ENCODE peak calls at places on chromosomes 13 and 19, in eight cellular contexts. M, H, D, C, U, V, A and P are unnamed samples.

GRCh38 chr19:38155453-38155852 is 68.6 kb downstream of the DPF1 start:
- DNase-seq in A (no peak), V (no peak), C (no peak), D (peak), M (no peak), U (no peak), H (no peak), P (no peak)

GRCh38 chr13:51045450-51045849 is 65.6 kb downstream of the C13orf42 start:
- DNase-seq in V (no peak), A (no peak), C (no peak), M (no peak), U (no peak), H (peak), D (no peak), P (no peak)

GRCh38 chr19:16295071-16295470 is 29.6 kb upstream of the KLF2 start:
- DNase-seq in A (no peak), H (no peak), M (no peak), V (no peak), C (no peak), D (no peak), U (no peak), P (no peak)

GRCh38 chr13:31627097-31627496 is 112.2 kb upstream of the RXFP2 start:
- DNase-seq in D (no peak), H (no peak), A (no peak), U (no peak), V (no peak), C (no peak), M (no peak), P (no peak)

GRCh38 chr19:2561221-2561620 is 85.3 kb downstream of the GADD45B start:
- DNase-seq in C (no peak), V (no peak), H (no peak), D (no peak), M (no peak), A (no peak), U (no peak), P (no peak)

GRCh38 chr19:58385313-58386165 is 1.5 kb upstream of the RPS5 start:
- DNase-seq in H (no peak), M (no peak), A (no peak), D (no peak), C (no peak), V (no peak), U (no peak), P (no peak)

GRCh38 chr13:46687810-46688209 is 109.2 kb downstream of the ESD start:
- DNase-seq in A (no peak), U (peak), D (no peak), C (peak), M (no peak), H (no peak), V (no peak), P (no peak)

GRCh38 chr19:30649934-30650614 is 277.9 kb downstream of the ZNF536 start:
- DNase-seq in D (peak), H (peak), U (peak), A (peak), M (peak), C (peak), V (peak), P (peak)

GRCh38 chr19:5534787-5535586 is 32.8 kb downstream of the TINCR start:
- DNase-seq in M (peak), A (no peak), V (no peak), C (peak), D (peak), U (no peak), H (peak), P (no peak)

GRCh38 chr19:45947926-45948325 is 25.7 kb downstream of the NOVA2 start:
- DNase-seq in C (no peak), M (no peak), A (no peak), D (no peak), H (no peak), U (no peak), V (no peak), P (no peak)

GRCh38 chr19:6063576-6063961 is 46.7 kb downstream of the RFX2 start:
- DNase-seq in A (no peak), M (no peak), U (no peak), C (no peak), H (no peak), V (no peak), D (no peak), P (no peak)

GRCh38 chr19:54662730-54663129 is at the start of gene LILRB4:
- DNase-seq in A (no peak), U (no peak), C (no peak), D (no peak), M (no peak), H (no peak), V (no peak), P (no peak)

GRCh38 chr13:46473806-46474205 is 79.2 kb upstream of the LRCH1 start:
- DNase-seq in C (no peak), D (no peak), U (no peak), V (no peak), H (no peak), M (no peak), A (no peak), P (no peak)

GRCh38 chr19:52138614-52139290 is 986 bp downstream of the ZNF616 start:
- DNase-seq in C (no peak), U (peak), A (no peak), D (peak), M (peak), V (no peak), H (peak), P (no peak)

GRCh38 chr13:44128522-44128921 is 245.1 kb upstream of the SERP2 start:
- DNase-seq in M (no peak), D (no peak), H (no peak), C (no peak), V (no peak), U (no peak), A (no peak), P (no peak)

GRCh38 chr19:6357995-6358394 is 3.3 kb upstream of the CLPP start:
- DNase-seq in U (no peak), H (no peak), A (no peak), C (no peak), M (no peak), D (no peak), V (no peak), P (no peak)

GRCh38 chr13:101955764-101956163 is 446.1 kb downstream of the FGF14 start:
- DNase-seq in M (no peak), A (no peak), V (no peak), D (no peak), H (no peak), C (no peak), U (no peak), P (no peak)

GRCh38 chr19:2149980-2150793 is 1.2 kb downstream of the AP3D1 start:
- DNase-seq in V (no peak), D (no peak), C (no peak), A (peak), M (peak), H (no peak), U (no peak), P (no peak)

GRCh38 chr19:10593820-10594637 is 6.9 kb upstream of the AP1M2 start:
- DNase-seq in M (no peak), C (no peak), U (no peak), D (no peak), V (peak), H (no peak), A (no peak), P (no peak)

GRCh38 chr13:83168575-83168974 is 713.7 kb downstream of the SLITRK1 start:
- DNase-seq in V (no peak), M (no peak), A (no peak), H (no peak), U (no peak), D (no peak), C (no peak), P (no peak)

GRCh38 chr19:55314396-55314795 is 10.7 kb downstream of the TMEM150B start:
- DNase-seq in C (no peak), U (no peak), V (no peak), D (no peak), H (no peak), A (no peak), M (peak), P (no peak)

GRCh38 chr13:99144306-99144705 is 56.3 kb upstream of the UBAC2 start:
- DNase-seq in D (no peak), U (no peak), A (no peak), M (no peak), H (no peak), V (no peak), C (no peak), P (no peak)

GRCh38 chr13:20847298-20847697 is 55.2 kb downstream of the XPO4 start:
- DNase-seq in V (no peak), D (no peak), H (no peak), U (no peak), A (no peak), M (no peak), C (no peak), P (peak)

GRCh38 chr13:98978280-98978679 is 416 bp upstream of the DOCK9 start:
- DNase-seq in M (no peak), V (no peak), H (no peak), C (peak), U (no peak), D (no peak), A (peak), P (no peak)

GRCh38 chr13:49240017-49240416 is 7.7 kb upstream of the CDADC1 start:
- DNase-seq in D (no peak), M (no peak), V (no peak), U (peak), A (peak), H (no peak), C (peak), P (no peak)

GRCh38 chr19:55206664-55207500 is 2.4 kb downstream of the PTPRH start:
- DNase-seq in H (peak), D (peak), U (peak), M (peak), A (peak), V (no peak), C (peak), P (no peak)

GRCh38 chr13:97757807-97758206 is 195.7 kb upstream of the IPO5 start:
- DNase-seq in D (no peak), C (no peak), M (no peak), A (no peak), U (no peak), V (no peak), H (no peak), P (peak)

GRCh38 chr13:49021953-49022352 is 46.2 kb downstream of the FNDC3A start:
- DNase-seq in H (no peak), D (no peak), C (no peak), U (no peak), V (no peak), A (no peak), M (no peak), P (no peak)

GRCh38 chr13:73618275-73618865 is 515.8 kb downstream of the KLF12 start:
- DNase-seq in H (no peak), V (no peak), M (no peak), A (no peak), U (peak), C (no peak), D (no peak), P (no peak)

GRCh38 chr13:87094646-87095045 is 576.5 kb upstream of the SLITRK5 start:
- DNase-seq in M (no peak), V (no peak), A (no peak), C (no peak), H (no peak), U (no peak), D (no peak), P (peak)

GRCh38 chr13:109941951-109942350 is 155.6 kb upstream of the IRS2 start:
- DNase-seq in V (no peak), U (no peak), A (no peak), H (no peak), C (no peak), D (no peak), M (no peak), P (no peak)

GRCh38 chr13:110297011-110297410 is 9.9 kb downstream of the COL4A1 start:
- DNase-seq in D (no peak), V (no peak), U (no peak), M (no peak), H (no peak), A (no peak), C (no peak), P (no peak)

GRCh38 chr19:37594982-37595382 is 306 bp downstream of the ZNF540 start:
- DNase-seq in H (no peak), M (no peak), C (no peak), D (peak), U (no peak), V (peak), A (no peak), P (no peak)

GRCh38 chr19:16497042-16497441 is 848 bp downstream of the C19orf44 start:
- DNase-seq in V (no peak), U (no peak), D (no peak), A (no peak), H (no peak), M (no peak), C (no peak), P (no peak)

GRCh38 chr13:41389580-41389979 is 67.8 kb upstream of the RGCC start:
- DNase-seq in V (no peak), U (no peak), M (no peak), A (no peak), D (no peak), C (no peak), H (no peak), P (no peak)

GRCh38 chr13:42876270-42876714 is 94.9 kb downstream of the FAM216B start:
- DNase-seq in M (no peak), D (no peak), U (no peak), A (no peak), C (no peak), H (no peak), V (peak), P (no peak)

GRCh38 chr13:30443957-30444404 is 21.7 kb downstream of the UBE2L5 start:
- DNase-seq in A (no peak), M (no peak), V (no peak), D (no peak), U (no peak), C (no peak), H (no peak), P (no peak)
- TF ChIP-seq POLR2AphosphoS5 in A (no peak), M (no peak), V (no peak), D (no peak), U (no peak), C (no peak), H (no peak), P (no peak)

GRCh38 chr13:26495749-26496148 is 61.7 kb upstream of the WASF3 start:
- DNase-seq in M (no peak), U (no peak), H (no peak), D (no peak), A (no peak), C (no peak), V (no peak), P (no peak)
- H3K9ac ChIP-seq in M (no peak), U (no peak), H (no peak), D (no peak), A (no peak), C (no peak), V (no peak), P (no peak)

GRCh38 chr19:4009990-4010807 is 2.7 kb downstream of the PIAS4 start:
- DNase-seq in V (no peak), A (no peak), D (no peak), H (no peak), M (peak), C (no peak), U (no peak), P (no peak)
- TF ChIP-seq POLR2AphosphoS5 in V (no peak), A (no peak), D (no peak), H (no peak), M (no peak), C (no peak), U (no peak), P (no peak)

DNA sequence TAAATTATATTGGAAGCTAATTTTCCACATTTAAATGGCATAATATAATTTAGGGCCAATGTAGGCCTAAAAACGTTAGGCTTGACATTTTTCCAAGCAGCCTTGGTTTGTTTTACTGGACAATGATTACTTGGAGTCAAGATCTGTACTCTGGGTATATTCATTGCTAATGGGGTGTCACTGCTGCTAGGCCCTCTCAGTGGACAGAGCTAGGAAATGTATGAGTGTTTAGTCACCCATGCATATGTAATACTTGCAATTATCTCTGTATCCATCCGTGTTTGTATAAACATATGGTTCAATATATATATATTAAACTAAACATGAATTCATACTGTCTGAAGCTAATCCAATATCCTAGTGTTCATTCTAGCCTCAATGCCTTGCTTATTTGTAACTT is 598.1 kb downstream of the DCT start:
- DNase-seq in C (no peak), V (no peak), U (no peak), A (no peak), H (no peak), M (no peak), D (no peak), P (no peak)
- H3K9ac ChIP-seq in C (no peak), V (no peak), U (no peak), A (no peak), H (no peak), M (no peak), D (no peak), P (no peak)

GRCh38 chr13:24693862-24694471 is 13.8 kb downstream of the ATP12A start:
- DNase-seq in M (peak), H (peak), U (peak), V (no peak), C (peak), D (peak), A (peak), P (peak)
- TF ChIP-seq POLR2AphosphoS5 in M (no peak), H (no peak), U (no peak), V (no peak), C (no peak), D (no peak), A (no peak), P (no peak)

DNA sequence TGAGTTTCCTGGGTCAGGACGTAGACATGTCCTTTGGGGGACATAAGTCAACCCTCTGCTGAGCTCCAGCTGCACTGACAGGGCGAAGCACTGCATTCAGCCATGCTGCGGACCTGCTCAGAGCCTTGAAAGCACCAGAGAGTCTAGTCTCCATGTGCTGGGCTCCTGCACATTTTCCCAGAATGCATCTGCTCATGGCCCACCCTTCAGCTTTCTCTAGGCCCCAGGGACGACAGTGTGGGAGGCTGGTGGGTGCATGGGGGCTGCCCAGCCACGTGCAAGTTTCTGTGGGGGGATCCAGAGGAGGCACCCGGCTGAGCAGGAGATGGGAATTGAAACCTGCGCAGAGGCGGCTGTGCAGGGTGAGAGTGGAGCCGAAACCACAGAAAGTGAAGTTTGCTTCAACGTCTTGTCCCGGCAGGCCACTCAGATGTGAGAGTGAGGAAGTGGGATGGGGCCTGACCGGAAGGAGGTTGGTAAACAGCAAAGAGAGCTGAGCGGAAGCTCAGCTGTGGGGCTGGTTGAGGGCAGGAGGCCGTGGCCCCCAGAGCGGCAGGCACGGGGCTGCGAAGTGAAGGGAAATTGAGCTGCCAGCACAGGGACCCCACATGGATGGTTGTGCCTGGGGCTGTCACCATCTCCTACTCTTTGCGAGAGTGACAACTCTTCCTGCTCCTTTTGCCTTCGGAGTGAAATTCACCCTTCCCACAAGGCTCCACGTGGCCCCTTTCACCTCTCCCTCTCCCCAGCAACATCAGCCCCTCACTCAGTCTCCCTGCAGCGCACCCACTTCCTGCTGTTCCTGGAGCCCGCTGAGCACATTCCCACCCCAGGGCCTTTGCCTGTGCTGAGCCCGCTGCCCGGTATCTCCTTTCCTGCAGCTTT is 11.8 kb downstream of the PGLS start:
- DNase-seq in U (no peak), D (no peak), A (no peak), H (no peak), V (peak), M (no peak), C (no peak), P (no peak)
- H3K9ac ChIP-seq in U (no peak), D (peak), A (no peak), H (no peak), V (peak), M (no peak), C (no peak), P (no peak)

GRCh38 chr13:57862879-57863278 is 231.3 kb downstream of the PCDH17 start:
- DNase-seq in V (no peak), U (no peak), C (no peak), M (no peak), H (no peak), D (no peak), A (no peak), P (no peak)

DNA sequence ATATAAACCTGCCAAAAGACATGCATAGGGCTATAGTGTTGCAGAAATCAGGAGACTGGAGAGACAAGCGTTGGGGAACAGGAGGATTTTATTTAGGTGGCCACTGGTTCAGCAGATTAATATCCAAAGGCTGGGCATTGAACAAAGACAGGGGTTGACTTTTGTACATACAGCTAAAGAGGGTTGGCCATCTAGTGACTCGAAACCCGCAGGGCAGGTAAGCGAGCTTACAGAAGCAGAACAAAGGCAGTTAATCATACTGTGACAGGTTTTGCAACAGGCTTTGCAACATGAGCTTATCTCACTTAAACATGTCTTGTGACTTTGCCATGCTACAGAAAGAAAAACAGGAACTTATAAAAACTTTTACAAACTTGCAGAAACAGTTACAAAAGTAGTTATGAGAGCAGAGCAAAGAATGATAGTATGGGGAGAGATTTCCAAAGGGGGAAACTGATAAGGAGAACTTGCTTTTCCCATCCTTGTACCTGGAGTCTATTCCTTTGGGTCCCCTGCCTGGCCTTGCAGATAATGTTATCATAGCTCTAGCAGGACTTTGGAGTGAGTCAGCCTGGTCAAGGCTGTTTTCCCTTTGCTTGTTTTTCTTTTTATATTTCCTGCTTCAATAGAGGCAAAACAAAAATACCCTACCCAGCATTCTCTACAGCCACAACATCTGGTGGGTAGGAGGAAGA is 234.2 kb downstream of the PCDH17 start:
- DNase-seq in A (peak), V (no peak), U (no peak), M (no peak), D (no peak), H (no peak), C (no peak), P (no peak)
- TF ChIP-seq POLR2AphosphoS5 in A (no peak), V (no peak), U (no peak), M (no peak), D (no peak), H (no peak), C (no peak), P (no peak)

GRCh38 chr19:11624064-11624463 is 26.8 kb downstream of the ZNF627 start:
- DNase-seq in C (no peak), U (peak), M (no peak), V (no peak), A (no peak), D (no peak), H (no peak), P (no peak)
- H3K9ac ChIP-seq in C (no peak), U (no peak), M (no peak), V (no peak), A (no peak), D (no peak), H (no peak), P (no peak)

GRCh38 chr19:44447864-44448674 is at the start of gene ZNF229:
- DNase-seq in C (no peak), U (peak), A (peak), D (peak), V (no peak), M (peak), H (peak), P (peak)
- TF ChIP-seq POLR2AphosphoS5 in C (no peak), U (no peak), A (peak), D (no peak), V (no peak), M (no peak), H (peak), P (peak)